ENCODE peak calls at places on chromosomes 4 and X, in five cellular contexts. P is lower leg skin, H is BJ, L is choroid plexus epithelial cell, M is IMR-90. C is an unnamed sample.

GRCh38 chr4:178275671-178276360 is 833.6 kb upstream of the AGA start:
- DNase-seq in P (no peak), L (no peak), M (no peak), H (no peak), C (no peak)

GRCh38 chr4:113467581-113467980 is 294.0 kb downstream of the CAMK2D start:
- DNase-seq in P (no peak), L (peak), H (peak), M (peak), C (peak)

GRCh38 chrX:51893931-51894696 is 691 bp downstream of the MAGED1 start:
- DNase-seq in P (no peak), M (peak), H (no peak), L (peak), C (no peak)

GRCh38 chrX:12950851-12951589 is 23.9 kb upstream of the TMSB4X start:
- DNase-seq in P (no peak), L (peak), H (no peak), M (no peak), C (no peak)

GRCh38 chrX:18210470-18210869 is 10.2 kb downstream of the BEND2 start:
- DNase-seq in P (no peak), M (peak), L (peak), H (no peak), C (peak)

GRCh38 chrX:3268804-3269203 is 77.6 kb downstream of the MXRA5 start:
- DNase-seq in L (no peak), M (peak), P (no peak), H (peak), C (no peak)

GRCh38 chrX:40539214-40540142 is 41.3 kb upstream of the ATP6AP2 start:
- DNase-seq in H (peak), P (peak), M (peak), L (peak), C (peak)

GRCh38 chr4:1192493-1193205 is 20.3 kb upstream of the SPON2 start:
- DNase-seq in H (no peak), M (no peak), P (no peak), L (no peak), C (no peak)

GRCh38 chr4:182062936-182063335 is 180.3 kb upstream of the TENM3 start:
- DNase-seq in L (peak), H (peak), P (no peak), M (peak), C (peak)

GRCh38 chr4:30757357-30757756 is 37.2 kb downstream of the PCDH7 start:
- DNase-seq in P (no peak), M (peak), H (peak), L (peak), C (peak)

GRCh38 chr4:84681488-84682274 is 98.8 kb downstream of the CDS1 start:
- DNase-seq in L (peak), H (peak), P (no peak), M (peak), C (peak)

GRCh38 chr4:140335076-140335475 is 38.4 kb upstream of the SCOC start:
- DNase-seq in H (no peak), P (no peak), M (no peak), L (no peak), C (no peak)

GRCh38 chr4:111943796-111944203 is 201.5 kb upstream of the FAM241A start:
- DNase-seq in H (no peak), M (no peak), L (peak), P (no peak), C (peak)

GRCh38 chrX:83416273-83416672 is 91.8 kb upstream of the POU3F4 start:
- DNase-seq in P (no peak), L (peak), M (no peak), H (no peak), C (no peak)

GRCh38 chrX:56826020-56826419 is 97.0 kb downstream of the NBDY start:
- DNase-seq in H (no peak), L (no peak), P (no peak), M (no peak), C (no peak)

GRCh38 chr4:168587326-168588125 is 90.7 kb downstream of the PALLD start:
- DNase-seq in H (peak), P (peak), M (peak), L (peak), C (peak)

GRCh38 chrX:84362184-84362838 is 139.9 kb downstream of the HDX start:
- DNase-seq in H (no peak), L (peak), P (peak), M (peak), C (no peak)

GRCh38 chr4:26867914-26868684 is 7.5 kb downstream of the STIM2 start:
- DNase-seq in H (no peak), M (peak), P (no peak), L (no peak), C (no peak)

GRCh38 chr4:77190053-77190452 is 33.0 kb downstream of the CCNG2 start:
- DNase-seq in M (peak), H (no peak), P (no peak), L (peak), C (no peak)

DNA sequence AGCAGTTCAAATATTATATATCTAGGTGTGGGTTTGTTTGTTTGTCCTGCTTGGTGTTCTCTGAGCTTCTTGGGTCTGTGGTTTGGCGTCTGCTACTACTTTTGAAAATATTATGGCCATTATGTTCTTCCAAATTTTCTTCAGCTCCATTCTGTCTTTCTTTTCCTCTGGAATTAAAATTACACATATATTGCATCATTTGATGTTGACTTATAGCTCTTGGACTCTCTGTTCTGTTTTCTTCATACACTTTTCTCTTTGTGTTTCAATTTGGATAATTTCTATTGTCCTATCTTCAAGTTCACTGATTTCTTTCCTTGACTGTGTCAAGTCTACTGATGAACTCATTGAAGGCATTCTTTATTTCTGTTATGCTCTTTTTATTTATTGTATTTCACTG is 65.2 kb upstream of the ZNF81 start:
- DNase-seq in M (no peak), H (no peak), P (no peak), L (no peak), C (no peak)
- H3K4me3 ChIP-seq in M (no peak), H (no peak), P (no peak), L (no peak), C (no peak)

GRCh38 chrX:119948381-119948780 is 4.8 kb upstream of the NKAP start:
- DNase-seq in L (peak), P (no peak), M (no peak), H (no peak), C (no peak)
- TF ChIP-seq CTCF in L (peak), P (no peak), M (no peak), H (no peak), C (no peak)

DNA sequence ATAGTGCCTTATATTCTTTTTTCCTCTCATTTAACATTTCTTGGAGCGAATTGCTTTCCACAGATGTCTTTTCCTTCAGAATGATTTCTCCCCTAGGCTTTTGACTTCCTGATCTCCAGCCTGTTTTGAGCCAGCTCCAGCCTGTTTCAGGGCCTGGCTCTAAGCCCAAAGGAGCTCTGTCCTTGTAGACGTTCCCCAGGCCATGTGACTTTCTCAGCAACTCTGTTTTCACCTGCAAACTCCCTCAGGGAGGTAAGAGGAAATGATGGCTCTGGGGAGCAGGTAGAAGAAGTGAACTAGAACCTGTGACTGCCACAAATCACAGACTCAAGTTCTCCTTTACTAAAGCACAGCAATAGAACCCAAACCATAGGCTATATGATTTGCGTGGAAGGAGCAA is 89.0 kb downstream of the AKAP4 start:
- DNase-seq in H (no peak), L (no peak), M (no peak), P (no peak), C (no peak)
- H3K4me3 ChIP-seq in H (no peak), L (no peak), M (no peak), P (no peak), C (no peak)

GRCh38 chrX:153723351-153724251 is 586 bp downstream of the BCAP31 start:
- DNase-seq in L (peak), H (no peak), P (no peak), M (peak), C (no peak)
- TF ChIP-seq CTCF in L (peak), H (peak), P (no peak), M (peak), C (peak)

DNA sequence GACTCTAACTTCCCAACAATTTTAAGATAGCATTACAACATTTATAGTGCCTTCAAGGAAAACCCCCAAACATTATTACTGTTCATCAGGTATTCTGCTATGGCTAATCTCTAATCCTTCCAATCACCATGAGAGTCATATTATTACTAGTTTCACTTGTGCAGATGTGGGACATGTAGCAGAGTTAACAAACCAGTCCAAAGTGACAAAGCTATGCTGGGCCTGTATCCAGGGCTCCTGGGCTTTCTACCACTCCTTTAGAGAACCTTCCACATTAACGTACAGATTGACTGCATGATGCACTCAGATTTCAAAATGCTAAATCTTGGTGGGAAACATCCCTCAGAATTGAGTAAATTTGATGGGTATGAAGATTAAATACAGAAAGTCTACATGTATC is 16.4 kb downstream of the CASP3 start:
- DNase-seq in L (no peak), H (no peak), P (no peak), M (no peak), C (no peak)
- H3K4me3 ChIP-seq in L (no peak), H (no peak), P (no peak), M (no peak), C (no peak)

GRCh38 chr4:118883861-118884260 is 4.8 kb upstream of the SYNPO2 start:
- DNase-seq in H (no peak), M (no peak), P (no peak), L (peak), C (peak)
- TF ChIP-seq CTCF in H (peak), M (no peak), P (no peak), L (peak), C (peak)

DNA sequence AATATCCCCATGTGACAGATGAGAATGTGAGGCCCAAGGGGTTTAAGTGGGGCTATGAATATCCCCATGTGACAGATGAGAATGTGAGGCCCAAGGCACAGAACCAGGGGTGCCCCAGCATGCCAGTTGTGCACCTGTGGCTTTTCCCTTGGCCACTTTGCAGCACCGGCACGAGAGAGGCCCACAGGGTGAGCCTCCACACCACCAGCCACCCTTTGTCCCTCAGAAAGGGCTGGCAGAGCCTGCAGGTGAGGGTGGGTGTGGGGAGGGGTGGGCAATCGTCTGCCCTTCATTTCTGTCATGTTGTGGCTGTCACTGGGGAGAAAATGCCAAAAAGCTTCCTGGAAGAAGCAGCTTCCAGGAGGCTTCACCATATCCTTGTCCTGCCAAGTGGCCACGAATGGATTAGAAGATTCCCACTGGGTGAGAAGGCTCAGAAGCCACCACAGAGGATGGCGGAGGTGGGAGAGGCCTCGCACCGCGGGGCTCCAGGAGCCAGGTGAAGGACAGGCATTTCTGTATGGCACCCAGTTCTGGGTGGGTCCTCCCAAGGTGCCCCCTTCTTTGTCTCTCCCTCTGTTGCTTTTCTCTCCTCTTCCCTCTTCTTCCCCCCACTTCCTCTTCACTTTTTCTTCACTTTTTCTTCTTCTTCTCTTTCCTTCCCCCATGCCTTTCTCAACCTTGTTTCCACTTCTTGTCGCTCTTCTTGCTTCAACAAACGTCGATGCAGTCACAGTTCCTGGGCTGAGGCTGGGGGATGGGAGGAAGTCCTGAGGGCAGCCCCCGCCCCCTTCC is 469 bp upstream of the GPR78 start:
- DNase-seq in L (no peak), H (no peak), M (no peak), P (no peak), C (no peak)
- H3K4me3 ChIP-seq in L (no peak), H (no peak), M (no peak), P (no peak), C (no peak)

GRCh38 chrX:119292445-119292844 is 56.4 kb downstream of the PGRMC1 start:
- DNase-seq in H (no peak), M (no peak), P (no peak), L (peak), C (no peak)
- TF ChIP-seq CTCF in H (peak), M (no peak), P (no peak), L (peak), C (no peak)

C was measured in foreskin fibroblast.